ENCODE peak calls at places on chromosomes 12 and 14, in ten cellular contexts. X, N, Z, M, D, B, T, Y, W and G are unnamed samples.

GRCh38 chr14:90580381-90581335 is 183.8 kb downstream of the CALM1 start:
- DNase-seq in X (no peak), N (no peak), Z (no peak), M (no peak), D (no peak), B (no peak), T (no peak), Y (no peak), W (no peak), G (no peak)

GRCh38 chr14:90642239-90642717 is 174.0 kb downstream of the TTC7B start:
- DNase-seq in X (peak; percentile 31), N (no peak), Z (no peak), M (no peak), D (peak; percentile 24), B (no peak), T (no peak), Y (peak; percentile 67), W (peak; percentile 57), G (no peak)

GRCh38 chr12:114689075-114689994 is 5.4 kb upstream of the TBX3 start:
- DNase-seq in X (no peak), N (no peak), Z (no peak), M (no peak), D (no peak), B (no peak), T (no peak), Y (no peak), W (no peak), G (no peak)

GRCh38 chr14:92780865-92781264 is 13.2 kb upstream of the GOLGA5 start:
- DNase-seq in X (no peak), N (no peak), Z (no peak), M (no peak), D (no peak), B (no peak), T (no peak), Y (no peak), W (no peak), G (no peak)

GRCh38 chr12:104682790-104683279 is 226.1 kb downstream of the CHST11 start:
- DNase-seq in X (no peak), N (peak; percentile 43), Z (no peak), M (peak; percentile 57), D (no peak), B (no peak), T (no peak), Y (no peak), W (no peak), G (no peak)

GRCh38 chr12:125188912-125189881 is 124.0 kb downstream of the AACS start:
- DNase-seq in X (no peak), N (peak; percentile 55), Z (no peak), M (no peak), D (no peak), B (no peak), T (no peak), Y (no peak), W (peak; percentile 47), G (no peak)

GRCh38 chr12:21852251-21852650 is 77.7 kb upstream of the KCNJ8 start:
- DNase-seq in X (no peak), N (no peak), Z (no peak), M (no peak), D (no peak), B (no peak), T (peak; percentile 3), Y (no peak), W (no peak), G (no peak)

GRCh38 chr12:55682087-55682796 is 25.5 kb downstream of the ITGA7 start:
- DNase-seq in X (no peak), N (no peak), Z (no peak), M (no peak), D (no peak), B (no peak), T (no peak), Y (no peak), W (no peak), G (no peak)

GRCh38 chr12:570237-570925 is 92.9 kb downstream of the NINJ2 start:
- DNase-seq in X (peak; percentile 66), N (no peak), Z (peak; percentile 52), M (no peak), D (peak; percentile 40), B (peak; percentile 80), T (peak; percentile 96), Y (peak; percentile 89), W (peak; percentile 96), G (no peak)

GRCh38 chr12:5026342-5026938 is 17.2 kb upstream of the KCNA5 start:
- DNase-seq in X (no peak), N (no peak), Z (no peak), M (no peak), D (no peak), B (no peak), T (no peak), Y (no peak), W (no peak), G (no peak)